ENCODE peak calls at places on chromosomes 7 and 10, in four cellular contexts. A, P, Q and Y are unnamed samples.

GRCh38 chr10:35639651-35640311 is 2.3 kb downstream of the FZD8 start:
- DNase-seq in A (no peak), P (no peak), Q (no peak), Y (no peak)

GRCh38 chr10:6737758-6738463 is 157.8 kb upstream of the PRKCQ start:
- DNase-seq in A (no peak), P (no peak), Q (no peak), Y (peak; percentile 27)

GRCh38 chr7:50728184-50728583 is 54.5 kb downstream of the GRB10 start:
- DNase-seq in A (no peak), P (no peak), Q (no peak), Y (no peak)

GRCh38 chr10:97336942-97337719 is 2.6 kb upstream of the FRAT2 start:
- DNase-seq in A (no peak), P (no peak), Q (no peak), Y (no peak)

GRCh38 chr10:125848371-125848770 is 25.0 kb downstream of the BCCIP start:
- DNase-seq in A (no peak), P (no peak), Q (no peak), Y (no peak)

GRCh38 chr10:129424978-129425377 is 42.1 kb upstream of the MGMT start:
- DNase-seq in A (no peak), P (no peak), Q (no peak), Y (no peak)

GRCh38 chr7:139043823-139044812 is 8.3 kb upstream of the ZC3HAV1L start:
- DNase-seq in A (no peak), P (peak; percentile 92), Q (peak; percentile 16), Y (no peak)

GRCh38 chr10:125593644-125594043 is 89.3 kb downstream of the TEX36 start:
- DNase-seq in A (no peak), P (no peak), Q (no peak), Y (no peak)

GRCh38 chr10:44468965-44469364 is 84.1 kb upstream of the CXCL12 start:
- DNase-seq in A (no peak), P (no peak), Q (no peak), Y (no peak)

GRCh38 chr7:26653430-26653911 is 210.9 kb downstream of the SKAP2 start:
- DNase-seq in A (no peak), P (no peak), Q (no peak), Y (peak; percentile 22)

GRCh38 chr7:146875222-146875785 is 758.7 kb downstream of the CNTNAP2 start:
- DNase-seq in A (no peak), P (no peak), Q (no peak), Y (no peak)

GRCh38 chr7:99112979-99113378 is 30.9 kb downstream of the SMURF1 start:
- DNase-seq in A (no peak), P (no peak), Q (no peak), Y (no peak)

GRCh38 chr7:2202361-2202761 is 30.4 kb downstream of the MAD1L1 start:
- DNase-seq in A (no peak), P (no peak), Q (no peak), Y (no peak)

GRCh38 chr7:22700559-22701002 is 26.4 kb upstream of the IL6 start:
- DNase-seq in A (no peak), P (no peak), Q (no peak), Y (no peak)

GRCh38 chr10:98511861-98512260 is 65.1 kb upstream of the HPS1 start:
- DNase-seq in A (no peak), P (no peak), Q (no peak), Y (no peak)

GRCh38 chr7:24595671-24596418 is 22.6 kb downstream of the PALS2 start:
- DNase-seq in A (no peak), P (no peak), Q (no peak), Y (no peak)

GRCh38 chr7:12162420-12163113 is 48.5 kb upstream of the TMEM106B start:
- DNase-seq in A (no peak), P (no peak), Q (no peak), Y (no peak)

GRCh38 chr7:55409474-55410225 is 44.5 kb downstream of the LANCL2 start:
- DNase-seq in A (peak; percentile 1), P (peak; percentile 63), Q (no peak), Y (no peak)

GRCh38 chr10:67977246-67977645 is 92.8 kb downstream of the SIRT1 start:
- DNase-seq in A (no peak), P (no peak), Q (no peak), Y (no peak)

GRCh38 chr7:105906690-105907089 is 30.3 kb upstream of the ATXN7L1 start:
- DNase-seq in A (no peak), P (no peak), Q (no peak), Y (no peak)

GRCh38 chr10:123043409-123043925 is 34.7 kb downstream of the ACADSB start:
- DNase-seq in A (peak; percentile 30), P (peak; percentile 71), Q (peak; percentile 71), Y (peak; percentile 80)

GRCh38 chr7:5694221-5694754 is 87.2 kb downstream of the RNF216 start:
- DNase-seq in A (no peak), P (no peak), Q (no peak), Y (no peak)

GRCh38 chr10:32210306-32211045 is 136.5 kb downstream of the EPC1 start:
- DNase-seq in A (no peak), P (peak; percentile 17), Q (peak; percentile 65), Y (peak; percentile 37)

GRCh38 chr7:91034459-91035368 is 229.5 kb upstream of the FZD1 start:
- DNase-seq in A (no peak), P (peak; percentile 50), Q (peak; percentile 8), Y (peak; percentile 51)

GRCh38 chr10:7561216-7561893 is 105.4 kb downstream of the ITIH5 start:
- DNase-seq in A (no peak), P (no peak), Q (peak; percentile 49), Y (no peak)

GRCh38 chr10:17993361-17993760 is 41.6 kb downstream of the SLC39A12 start:
- DNase-seq in A (no peak), P (no peak), Q (no peak), Y (no peak)

GRCh38 chr7:96674565-96674964 is 35.1 kb downstream of the SEM1 start:
- DNase-seq in A (no peak), P (no peak), Q (no peak), Y (no peak)

GRCh38 chr10:123582084-123582989 is 83.8 kb upstream of the GPR26 start:
- DNase-seq in A (no peak), P (peak; percentile 59), Q (peak; percentile 57), Y (peak; percentile 82)

GRCh38 chr7:141045842-141046630 is 27.8 kb upstream of the TMEM178B start:
- DNase-seq in A (no peak), P (no peak), Q (no peak), Y (no peak)

GRCh38 chr10:77500754-77501151 is 136.9 kb downstream of the KCNMA1 start:
- DNase-seq in A (no peak), P (no peak), Q (no peak), Y (no peak)

GRCh38 chr10:101429423-101429822 is 75.5 kb downstream of the BTRC start:
- DNase-seq in A (no peak), P (no peak), Q (no peak), Y (no peak)

GRCh38 chr10:101428036-101428435 is 74.1 kb downstream of the BTRC start:
- DNase-seq in A (no peak), P (no peak), Q (no peak), Y (no peak)

DNA sequence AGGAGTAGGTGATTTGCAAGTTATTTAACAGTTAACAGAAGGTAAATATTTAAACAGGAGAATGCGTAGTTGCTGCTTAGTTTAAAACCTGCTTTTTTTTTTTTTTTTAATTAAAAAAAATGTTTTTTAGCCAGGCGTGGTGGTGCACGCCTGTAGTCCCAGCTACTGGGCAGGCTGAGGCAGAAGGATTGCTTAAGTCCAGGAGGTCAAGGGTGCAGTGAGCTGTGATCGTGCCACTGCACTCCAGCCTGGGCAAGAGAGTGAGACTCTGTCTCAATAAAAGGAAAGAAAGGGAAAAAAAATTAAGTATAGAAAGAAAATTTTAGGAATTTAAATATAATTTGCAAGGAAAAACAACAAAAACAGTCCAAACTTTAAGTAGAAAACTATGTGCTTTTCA is 71.6 kb downstream of the BTRC start:
- DNase-seq in A (no peak), P (no peak), Q (no peak), Y (no peak)
- TF ChIP-seq TARDBP in A (no peak), P (no peak), Q (no peak), Y (no peak)

GRCh38 chr10:12444981-12445700 is 95.8 kb downstream of the CAMK1D start:
- DNase-seq in A (no peak), P (no peak), Q (no peak), Y (no peak)
- TF ChIP-seq TARDBP in A (no peak), P (no peak), Q (no peak), Y (no peak)

GRCh38 chr7:148987751-148988512 is 40.4 kb downstream of the PDIA4 start:
- DNase-seq in A (no peak), P (no peak), Q (no peak), Y (peak; percentile 41)
- TF ChIP-seq TARDBP in A (no peak), P (no peak), Q (no peak), Y (no peak)

GRCh38 chr7:152710134-152710404 is 34.1 kb upstream of the XRCC2 start:
- DNase-seq in A (no peak), P (no peak), Q (no peak), Y (no peak)

GRCh38 chr7:152709307-152710133 is 33.6 kb upstream of the XRCC2 start:
- DNase-seq in A (no peak), P (peak; percentile 39), Q (no peak), Y (no peak)

GRCh38 chr7:152706465-152706864 is 30.5 kb upstream of the XRCC2 start:
- DNase-seq in A (peak; percentile 2), P (no peak), Q (no peak), Y (no peak)

DNA sequence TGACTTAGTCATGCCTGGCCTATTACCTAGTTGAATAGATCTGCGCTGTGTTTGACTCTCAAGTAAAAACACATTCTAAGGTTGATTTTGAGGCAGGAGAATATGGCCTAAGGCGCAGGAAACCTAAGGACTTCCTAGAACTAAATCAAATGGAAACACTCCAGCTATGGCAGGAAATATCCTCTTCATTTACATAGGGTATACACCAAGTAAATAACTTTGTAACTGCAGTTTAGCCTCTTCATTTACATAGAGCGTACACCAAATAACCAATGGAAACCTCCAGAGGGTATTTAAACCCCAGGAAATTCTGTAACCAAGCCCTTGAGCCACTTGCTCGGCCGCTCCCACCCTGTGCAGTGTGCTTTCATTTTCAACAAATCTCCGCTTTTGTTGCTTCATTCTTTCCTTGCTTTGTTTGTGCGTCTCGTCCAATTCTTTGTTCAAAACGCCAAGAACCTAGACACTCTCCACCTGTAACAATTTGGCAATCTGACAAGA is 35.6 kb upstream of the XRCC2 start:
- DNase-seq in A (no peak), P (no peak), Q (no peak), Y (no peak)
- TF ChIP-seq TARDBP in A (no peak), P (no peak), Q (no peak), Y (no peak)

GRCh38 chr10:10120671-10121070 is 897.0 kb upstream of the CELF2 start:
- DNase-seq in A (no peak), P (no peak), Q (no peak), Y (no peak)

DNA sequence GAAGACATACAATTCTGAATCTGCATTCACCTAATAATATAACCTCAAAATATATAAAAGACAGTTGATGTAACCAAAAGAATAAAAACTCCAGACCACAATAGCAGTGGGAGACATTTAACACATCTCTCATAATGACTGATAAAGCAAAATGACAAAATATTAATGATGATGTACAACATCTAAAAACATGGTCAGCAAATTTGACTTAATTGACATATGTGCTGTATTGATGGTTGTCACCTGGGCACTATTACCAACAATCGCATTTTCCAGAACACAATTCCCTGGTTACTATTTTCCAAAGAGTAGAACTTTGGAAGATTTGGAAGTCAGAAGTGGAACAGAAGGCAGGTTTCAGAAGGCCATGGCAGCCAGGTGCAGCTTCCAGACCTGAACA is 899.5 kb upstream of the CELF2 start:
- DNase-seq in A (no peak), P (no peak), Q (no peak), Y (no peak)
- TF ChIP-seq TARDBP in A (no peak), P (no peak), Q (no peak), Y (no peak)